ENCODE peak calls at places on chromosomes 4 and X, in six cellular contexts. N is NCI-H446, M is RPMI7951, V is mucosa of descending colon, J is kidney tubule cell, S is EH. T is an unnamed sample.

GRCh38 chr4:154578919-154579318 is 11.6 kb downstream of the FGA start:
- DNase-seq in N (no peak), M (no peak), V (no peak), J (no peak), S (no peak), T (no peak)

GRCh38 chrX:63350551-63350950 is 581 bp downstream of the SPIN4 start:
- DNase-seq in N (peak), M (peak), V (peak), J (peak), S (peak), T (peak)

GRCh38 chrX:68500105-68500504 is 1.3 kb downstream of the YIPF6 start:
- DNase-seq in N (no peak), M (no peak), V (no peak), J (no peak), S (no peak), T (no peak)

GRCh38 chrX:107483976-107484726 is 34.7 kb downstream of the FRMPD3 start:
- DNase-seq in N (peak), M (peak), V (no peak), J (no peak), S (no peak), T (no peak)

GRCh38 chr4:147789596-147789995 is 57.7 kb downstream of the ARHGAP10 start:
- DNase-seq in N (no peak), M (peak), V (no peak), J (no peak), S (peak), T (no peak)

GRCh38 chr4:128859887-128860774 is 50.6 kb downstream of the JADE1 start:
- DNase-seq in N (no peak), M (peak), V (no peak), J (no peak), S (peak), T (no peak)

GRCh38 chr4:141497627-141498026 is 138.8 kb upstream of the IL15 start:
- DNase-seq in N (no peak), M (no peak), V (no peak), J (peak), S (no peak), T (peak)

GRCh38 chr4:41360911-41361830 is 104.4 kb downstream of the UCHL1 start:
- DNase-seq in N (peak), M (no peak), V (peak), J (peak), S (peak), T (peak)

GRCh38 chr4:19711871-19712270 is 539.8 kb upstream of the SLIT2 start:
- DNase-seq in N (no peak), M (peak), V (no peak), J (peak), S (peak), T (peak)

GRCh38 chr4:169282429-169283113 is 11.8 kb upstream of the SH3RF1 start:
- DNase-seq in N (no peak), M (no peak), V (no peak), J (peak), S (peak), T (peak)

GRCh38 chr4:155703486-155704227 is 37.0 kb downstream of the GUCY1A1 start:
- DNase-seq in N (no peak), M (no peak), V (no peak), J (peak), S (peak), T (peak)

GRCh38 chr4:2745981-2746806 is 9.9 kb downstream of the TNIP2 start:
- DNase-seq in N (no peak), M (peak), V (peak), J (peak), S (peak), T (peak)

T was measured in renal cortical epithelial cell.